ENCODE peak calls at places on chromosomes 5 and 9, in seven cellular contexts. U is DND-41, P is PC-3, Z is ovary, D is thoracic aorta, I is astrocyte, G is endothelial cell of umbilical vein. T is an unnamed sample.

GRCh38 chr5:129271309-129271708 is 176.8 kb downstream of the ISOC1 start:
- DNase-seq in U (no peak), P (peak; percentile 49), Z (no peak), D (no peak), I (no peak), G (peak; percentile 2), T (no peak)

GRCh38 chr5:150412319-150413175 is at the start of gene CD74:
- DNase-seq in U (peak; percentile 16), P (peak; percentile 37), Z (peak; percentile 80), D (peak; percentile 42), I (no peak), G (peak; percentile 42), T (peak; percentile 94)

GRCh38 chr5:16245956-16246355 is 66.4 kb upstream of the MARCHF11 start:
- DNase-seq in U (no peak), P (no peak), Z (no peak), D (no peak), I (no peak), G (no peak), T (no peak)

GRCh38 chr5:171953860-171954701 is 52.4 kb downstream of the FBXW11 start:
- DNase-seq in U (no peak), P (peak; percentile 87), Z (no peak), D (no peak), I (peak; percentile 90), G (peak; percentile 41), T (no peak)

GRCh38 chr5:2759091-2759490 is 7.6 kb upstream of the IRX2 start:
- DNase-seq in U (no peak), P (no peak), Z (no peak), D (no peak), I (no peak), G (no peak), T (no peak)

GRCh38 chr9:132592451-132592850 is 10.0 kb downstream of the BARHL1 start:
- DNase-seq in U (no peak), P (no peak), Z (no peak), D (no peak), I (no peak), G (no peak), T (no peak)

GRCh38 chr5:168773231-168773630 is 194.1 kb upstream of the PANK3 start:
- DNase-seq in U (no peak), P (no peak), Z (no peak), D (no peak), I (no peak), G (no peak), T (no peak)

GRCh38 chr9:137113385-137114159 is 961 bp downstream of the DPP7 start:
- DNase-seq in U (no peak), P (no peak), Z (no peak), D (no peak), I (no peak), G (no peak), T (no peak)

GRCh38 chr5:56862909-56863308 is 46.5 kb upstream of the SETD9 start:
- DNase-seq in U (no peak), P (peak; percentile 6), Z (no peak), D (no peak), I (no peak), G (no peak), T (no peak)

GRCh38 chr9:131621551-131622321 is 76.4 kb downstream of the PRRT1B start:
- DNase-seq in U (no peak), P (no peak), Z (no peak), D (no peak), I (no peak), G (no peak), T (peak; percentile 84)

GRCh38 chr9:126979461-126979860 is 64.9 kb downstream of the RALGPS1 start:
- DNase-seq in U (no peak), P (no peak), Z (no peak), D (no peak), I (no peak), G (no peak), T (no peak)

GRCh38 chr5:54178207-54178606 is 132.2 kb downstream of the ARL15 start:
- DNase-seq in U (no peak), P (no peak), Z (no peak), D (no peak), I (no peak), G (no peak), T (no peak)

GRCh38 chr5:179371681-179372675 is 26.7 kb upstream of the ADAMTS2 start:
- DNase-seq in U (no peak), P (no peak), Z (no peak), D (no peak), I (no peak), G (no peak), T (no peak)

GRCh38 chr5:80399553-80400239 is 8.2 kb upstream of the ZFYVE16 start:
- DNase-seq in U (no peak), P (peak; percentile 8), Z (no peak), D (no peak), I (peak; percentile 31), G (no peak), T (peak; percentile 39)

GRCh38 chr9:89660286-89660685 is 55.5 kb downstream of the GADD45G start:
- DNase-seq in U (no peak), P (no peak), Z (no peak), D (no peak), I (no peak), G (no peak), T (no peak)

GRCh38 chr9:89663264-89663970 is 58.6 kb downstream of the GADD45G start:
- DNase-seq in U (no peak), P (no peak), Z (no peak), D (no peak), I (no peak), G (no peak), T (no peak)

GRCh38 chr9:89661391-89661949 is 56.7 kb downstream of the GADD45G start:
- DNase-seq in U (no peak), P (no peak), Z (no peak), D (no peak), I (no peak), G (no peak), T (no peak)

GRCh38 chr9:89662718-89663246 is 58.0 kb downstream of the GADD45G start:
- DNase-seq in U (no peak), P (no peak), Z (no peak), D (no peak), I (no peak), G (no peak), T (no peak)

DNA sequence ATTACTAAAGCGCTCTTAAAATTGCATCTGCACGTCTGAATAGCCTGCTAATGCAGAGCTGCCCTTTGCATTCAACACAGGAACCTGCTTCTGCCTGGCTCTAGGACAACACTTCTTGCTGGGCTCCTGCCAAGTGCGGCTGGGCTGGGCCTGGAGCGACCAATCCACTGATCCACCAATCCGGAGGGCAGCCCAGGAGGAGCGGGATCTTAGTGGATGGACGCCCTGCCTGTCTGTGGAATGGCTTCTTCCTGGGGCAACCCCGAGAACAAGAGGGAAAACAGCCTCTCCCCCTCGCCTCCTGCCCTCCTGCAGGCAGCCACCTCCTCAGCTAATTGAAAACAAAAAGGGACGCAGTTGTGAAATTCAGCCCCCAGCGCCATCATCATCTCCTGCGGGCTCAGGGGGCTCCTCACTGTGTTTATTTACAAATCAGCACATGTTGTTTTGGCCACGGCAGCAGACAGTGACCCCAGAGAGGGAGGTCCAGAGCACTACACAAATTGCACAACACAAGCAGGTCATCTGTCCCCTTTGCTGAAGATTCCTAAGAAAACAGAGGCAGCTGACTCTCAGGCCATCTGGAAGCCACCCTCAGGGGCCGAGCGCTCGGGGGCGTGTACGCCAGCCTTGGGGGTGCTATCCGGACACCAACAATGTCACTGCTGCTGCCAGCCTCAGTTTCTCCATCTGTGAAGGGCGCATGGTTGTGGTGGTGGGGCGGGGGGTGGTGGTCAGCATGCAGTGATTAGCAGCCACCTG is 57.3 kb downstream of the GADD45G start:
- DNase-seq in U (no peak), P (peak; percentile 38), Z (peak; percentile 99), D (peak; percentile 84), I (peak; percentile 95), G (peak; percentile 98), T (no peak)
- H3K4me3 ChIP-seq in U (no peak overlapping the region), P (no peak overlapping the region), Z (peak overlapping the region; percentile 20), D (peak overlapping the region; percentile 81), I (peak overlapping the region; percentile 42), G (no peak overlapping the region), T (no peak overlapping the region)

GRCh38 chr9:93118863-93119702 is 15.0 kb downstream of the NINJ1 start:
- DNase-seq in U (no peak), P (no peak), Z (peak; percentile 42), D (no peak), I (no peak), G (no peak), T (peak; percentile 0)

GRCh38 chr9:93121316-93122241 is 12.5 kb downstream of the NINJ1 start:
- DNase-seq in U (no peak), P (no peak), Z (peak; percentile 45), D (peak; percentile 1), I (no peak), G (no peak), T (no peak)

GRCh38 chr9:93119703-93119952 is 14.4 kb downstream of the NINJ1 start:
- DNase-seq in U (no peak), P (no peak), Z (no peak), D (no peak), I (no peak), G (no peak), T (no peak)

GRCh38 chr9:93120846-93121315 is 13.2 kb downstream of the NINJ1 start:
- DNase-seq in U (no peak), P (no peak), Z (peak; percentile 48), D (no peak), I (no peak), G (no peak), T (no peak)

DNA sequence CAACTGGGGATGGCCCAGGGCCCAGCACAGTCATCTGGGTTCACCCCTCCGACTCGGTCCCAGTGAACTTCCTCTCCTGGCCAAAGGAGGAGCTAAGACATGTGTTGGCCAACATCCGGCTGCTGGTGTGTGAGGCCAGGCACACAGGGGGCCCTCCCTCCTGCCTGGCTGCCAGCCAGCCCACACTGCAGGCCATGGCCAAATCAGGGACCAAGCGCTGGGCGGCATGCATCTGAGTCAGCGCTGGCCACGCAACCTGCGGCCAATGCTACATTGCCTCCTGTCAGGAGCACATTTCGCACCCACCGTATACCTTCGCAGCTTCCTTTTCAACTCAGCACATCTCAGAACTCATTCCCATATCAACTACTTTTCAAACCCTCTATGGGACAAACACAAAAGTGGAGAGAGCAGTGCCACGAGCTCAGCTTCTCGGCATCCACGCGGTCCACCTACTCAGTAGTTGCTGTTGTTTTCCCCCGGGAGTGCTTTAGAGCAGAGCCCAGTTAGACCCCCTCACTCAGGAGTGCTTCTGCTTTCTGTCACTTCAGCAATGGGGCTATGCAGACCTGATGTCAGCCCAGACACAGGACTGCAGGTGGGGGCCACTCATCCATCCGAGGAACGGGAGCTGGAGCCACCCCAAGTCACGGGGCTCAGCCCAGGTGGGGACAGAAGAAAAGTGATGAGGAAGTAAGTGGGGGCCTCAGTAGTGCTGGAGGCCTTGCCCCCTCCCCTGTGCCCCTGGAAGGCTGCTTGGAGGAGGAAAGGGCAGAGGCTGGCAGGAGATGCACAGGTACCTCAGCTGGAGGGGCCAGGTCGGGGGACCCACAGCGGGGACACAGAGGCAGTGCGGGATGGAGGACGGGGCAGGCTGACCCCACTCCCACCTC is 13.9 kb downstream of the NINJ1 start:
- DNase-seq in U (no peak), P (peak; percentile 85), Z (peak; percentile 96), D (peak; percentile 87), I (peak; percentile 91), G (peak; percentile 80), T (peak; percentile 63)
- TF ChIP-seq CTCF in U (peak; percentile 11), P (peak; percentile 33), Z (no peak), D (peak; percentile 68), I (peak; percentile 9), G (peak; percentile 41), T (peak; percentile 39)

GRCh38 chr5:67263656-67264055 is 67.1 kb upstream of the CD180 start:
- DNase-seq in U (no peak), P (no peak), Z (no peak), D (no peak), I (no peak), G (no peak), T (no peak)
- H3K36me3 ChIP-seq in U (no peaks in the 10 kb centered on the region), P (no peaks in the 10 kb centered on the region), Z (no peaks in the 10 kb centered on the region), D (no peaks in the 10 kb centered on the region), I (no peaks in the 10 kb centered on the region), G (no peaks in the 10 kb centered on the region), T (no peaks in the 10 kb centered on the region)

GRCh38 chr5:181052526-181052927 is 12.5 kb downstream of the BTNL9 start:
- DNase-seq in U (no peak), P (peak; percentile 21), Z (no peak), D (no peak), I (no peak), G (no peak), T (peak; percentile 71)
- H3K4me3 ChIP-seq in U (no peak overlapping the region), P (peak overlapping the region; percentile 74), Z (peak overlapping the region; percentile 21), D (peak overlapping the region; percentile 72), I (no peak overlapping the region), G (no peak overlapping the region), T (peak overlapping the region; percentile 87)